ENCODE peak calls at places on chromosomes 6 and 20, in four cellular contexts. A, H, D and J are unnamed samples.

GRCh38 chr6:149451361-149452061 is 33.3 kb downstream of the ZC3H12D start:
- DNase-seq in A (no peak), D (peak), H (no peak), J (no peak)

GRCh38 chr20:44207066-44207723 is 3.4 kb downstream of the OSER1 start:
- DNase-seq in D (no peak), H (no peak), A (no peak), J (no peak)

GRCh38 chr20:58690851-58691250 is 1.7 kb upstream of the NPEPL1 start:
- DNase-seq in A (no peak), H (no peak), D (peak), J (peak)

GRCh38 chr6:28789553-28790083 is 134.2 kb downstream of the TRIM27 start:
- DNase-seq in H (no peak), A (no peak), D (no peak), J (no peak)

GRCh38 chr6:61192610-61193009 is 1093.4 kb downstream of the KHDRBS2 start:
- DNase-seq in D (no peak), H (no peak), A (no peak), J (no peak)

GRCh38 chr6:137699036-137699683 is 167.9 kb upstream of the TNFAIP3 start:
- DNase-seq in H (no peak), D (no peak), A (no peak), J (peak)

GRCh38 chr6:163188746-163189145 is 225.8 kb upstream of the QKI start:
- DNase-seq in D (no peak), H (no peak), A (no peak), J (no peak)

GRCh38 chr20:53077373-53078205 is 105.4 kb downstream of the TSHZ2 start:
- DNase-seq in D (no peak), H (no peak), A (no peak), J (peak)

GRCh38 chr6:13666194-13667105 is 45.2 kb downstream of the RANBP9 start:
- DNase-seq in D (no peak), A (no peak), H (no peak), J (no peak)

GRCh38 chr20:11445891-11446290 is 471.8 kb upstream of the BTBD3 start:
- DNase-seq in D (no peak), H (no peak), A (no peak), J (no peak)

GRCh38 chr20:14198416-14198815 is 139.0 kb downstream of the FLRT3 start:
- DNase-seq in H (no peak), A (no peak), D (no peak), J (no peak)

GRCh38 chr6:40325791-40326190 is 261.4 kb downstream of the LRFN2 start:
- DNase-seq in A (no peak), D (no peak), H (no peak), J (no peak)

GRCh38 chr20:8901237-8902025 is 167.5 kb upstream of the PLCB4 start:
- DNase-seq in H (peak), D (peak), A (no peak), J (peak)

GRCh38 chr20:48283470-48284110 is 498.3 kb upstream of the SULF2 start:
- DNase-seq in D (no peak), H (peak), A (no peak), J (peak)

GRCh38 chr6:41546866-41547798 is 951 bp downstream of the FOXP4 start:
- DNase-seq in A (peak), H (peak), D (no peak), J (peak)

GRCh38 chr6:138486249-138487121 is 12.8 kb downstream of the NHSL1 start:
- DNase-seq in A (no peak), D (no peak), H (no peak), J (no peak)

GRCh38 chr6:131041814-131042213 is 21.2 kb downstream of the EPB41L2 start:
- DNase-seq in H (no peak), A (no peak), D (no peak), J (no peak)

GRCh38 chr20:59788811-59789210 is 144.6 kb downstream of the SYCP2 start:
- DNase-seq in H (no peak), A (no peak), D (no peak), J (no peak)

GRCh38 chr20:45629496-45630100 is at the start of gene WFDC10A:
- DNase-seq in A (no peak), H (no peak), D (no peak), J (peak)

GRCh38 chr6:154412106-154412820 is 55.7 kb upstream of the IPCEF1 start:
- DNase-seq in D (no peak), H (no peak), A (no peak), J (no peak)

GRCh38 chr6:162147281-162147680 is 580.3 kb downstream of the PRKN start:
- DNase-seq in A (no peak), D (no peak), H (no peak), J (no peak)

GRCh38 chr6:151275121-151275520 is 35.4 kb downstream of the AKAP12 start:
- DNase-seq in H (no peak), D (no peak), A (no peak), J (no peak)

GRCh38 chr6:113466526-113466925 is 390.6 kb upstream of the MARCKS start:
- DNase-seq in A (no peak), H (no peak), D (no peak), J (no peak)

GRCh38 chr20:17969884-17970409 is 1.1 kb downstream of the MGME1 start:
- DNase-seq in D (peak), A (peak), H (peak), J (peak)

GRCh38 chr6:105798057-105798456 is 288.1 kb upstream of the PRDM1 start:
- DNase-seq in D (no peak), H (no peak), A (no peak), J (no peak)

GRCh38 chr6:44076366-44077200 is 50.7 kb downstream of the MRPL14 start:
- DNase-seq in H (peak), A (no peak), D (no peak), J (peak)
- TF ChIP-seq CTCF in H (no peak), A (no peak), D (no peak), J (no peak)

GRCh38 chr20:36105731-36106226 is 48.8 kb upstream of the EPB41L1 start:
- DNase-seq in D (no peak), H (no peak), A (no peak), J (peak)
- TF ChIP-seq CTCF in D (no peak), H (no peak), A (no peak), J (peak)

GRCh38 chr6:90294989-90295853 is 1.4 kb downstream of the BACH2 start:
- DNase-seq in A (peak), H (peak), D (peak), J (peak)

GRCh38 chr6:90295854-90296345 is 743 bp downstream of the BACH2 start:
- DNase-seq in A (peak), D (peak), H (peak), J (peak)

GRCh38 chr6:90297866-90298381 is 1.3 kb upstream of the BACH2 start:
- DNase-seq in A (no peak), D (no peak), H (no peak), J (no peak)

GRCh38 chr6:90297124-90297865 is 652 bp upstream of the BACH2 start:
- DNase-seq in D (no peak), H (no peak), A (no peak), J (no peak)

GRCh38 chr6:90296346-90297123 is at the start of gene BACH2:
- DNase-seq in D (peak), H (peak), A (peak), J (peak)
- TF ChIP-seq CTCF in D (no peak), H (peak), A (no peak), J (peak)

GRCh38 chr20:63216041-63216848 is at the start of gene YTHDF1:
- DNase-seq in A (peak), H (peak), D (peak), J (peak)

GRCh38 chr20:63217706-63218105 is 1.8 kb upstream of the YTHDF1 start:
- DNase-seq in A (no peak), H (no peak), D (no peak), J (peak)

GRCh38 chr20:63216849-63217471 is 1.0 kb upstream of the YTHDF1 start:
- DNase-seq in H (no peak), A (no peak), D (no peak), J (no peak)

GRCh38 chr20:63214514-63214913 is 1.4 kb downstream of the YTHDF1 start:
- DNase-seq in A (no peak), H (no peak), D (no peak), J (no peak)

GRCh38 chr20:63215101-63216040 is 560 bp downstream of the YTHDF1 start:
- DNase-seq in A (no peak), D (no peak), H (peak), J (peak)
- TF ChIP-seq CTCF in A (no peak), D (no peak), H (no peak), J (no peak)

GRCh38 chr6:142945071-142945445 is at the start of gene HIVEP2:
- DNase-seq in H (peak), A (peak), D (peak), J (peak)
- TF ChIP-seq CTCF in H (no peak), A (no peak), D (no peak), J (no peak)

GRCh38 chr6:83180396-83180950 is 12.6 kb downstream of the PGM3 start:
- DNase-seq in H (no peak), D (no peak), A (no peak), J (no peak)

GRCh38 chr6:83183082-83183828 is 9.8 kb downstream of the PGM3 start:
- DNase-seq in A (no peak), D (no peak), H (no peak), J (no peak)

GRCh38 chr6:83188501-83188900 is 4.6 kb downstream of the PGM3 start:
- DNase-seq in H (no peak), A (no peak), D (no peak), J (no peak)

GRCh38 chr6:83182114-83182513 is 11.0 kb downstream of the PGM3 start:
- DNase-seq in D (no peak), A (no peak), H (no peak), J (no peak)

DNA sequence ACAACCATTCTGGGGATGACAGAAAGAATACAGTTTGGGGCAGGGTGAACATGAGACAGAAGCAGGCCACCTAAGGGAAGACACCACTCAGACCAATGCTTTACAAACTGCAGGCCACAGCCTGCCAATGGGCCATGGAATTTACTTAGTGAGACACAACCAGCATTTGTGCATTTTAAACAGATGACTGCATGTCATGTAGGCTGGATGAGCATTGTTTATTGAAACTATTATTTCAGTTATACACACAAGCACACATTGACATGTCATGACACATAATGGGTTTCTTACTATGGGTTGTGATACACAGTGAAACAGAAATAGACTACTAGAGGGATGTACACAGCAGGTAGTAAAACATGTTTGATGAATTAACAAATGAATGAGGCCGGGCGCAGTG is 8.0 kb downstream of the PGM3 start:
- DNase-seq in H (no peak), D (no peak), A (no peak), J (no peak)
- TF ChIP-seq CTCF in H (no peak), D (no peak), A (no peak), J (no peak)

DNA sequence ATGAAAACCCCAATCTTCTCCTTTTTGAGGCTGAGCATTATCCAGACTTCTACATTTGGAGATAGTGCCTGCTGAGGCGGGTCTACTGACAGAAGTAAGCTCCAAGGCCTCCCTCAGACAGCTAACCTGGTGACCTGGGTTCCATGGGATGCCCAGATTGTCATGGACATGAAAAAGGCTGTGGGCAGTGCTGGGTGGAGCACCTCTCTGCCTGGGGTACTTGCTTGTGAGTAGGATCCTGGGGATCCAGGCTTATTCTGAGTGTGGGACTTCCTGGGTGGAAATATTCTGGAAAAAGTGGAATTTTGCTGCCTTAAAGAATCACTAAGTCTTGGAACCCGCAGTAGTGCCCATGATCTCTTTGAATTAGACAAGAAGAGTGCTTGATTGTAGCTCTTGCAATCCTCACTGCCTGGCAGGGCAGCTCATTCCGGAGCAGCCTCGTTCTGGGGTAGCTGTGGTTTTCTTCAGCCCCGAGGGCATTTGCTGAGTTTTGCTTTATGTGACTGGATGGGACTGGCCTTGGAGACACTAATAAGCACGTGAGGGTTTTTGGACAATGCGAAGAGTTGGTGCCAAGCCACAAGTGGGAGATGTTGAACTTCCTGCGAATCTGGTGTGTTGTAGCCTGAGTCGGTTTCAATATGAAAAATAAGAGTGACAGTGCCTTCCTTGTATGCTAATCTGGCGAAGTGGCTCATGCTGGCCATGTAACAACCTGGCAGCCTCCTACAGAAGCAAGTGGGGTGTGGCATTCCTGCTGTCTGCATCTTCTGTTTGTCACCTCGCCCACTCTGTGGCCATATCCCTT is 28.2 kb downstream of the SNRNP48 start:
- DNase-seq in D (peak), A (no peak), H (peak), J (peak)
- TF ChIP-seq CTCF in D (no peak), A (no peak), H (no peak), J (no peak)

DNA sequence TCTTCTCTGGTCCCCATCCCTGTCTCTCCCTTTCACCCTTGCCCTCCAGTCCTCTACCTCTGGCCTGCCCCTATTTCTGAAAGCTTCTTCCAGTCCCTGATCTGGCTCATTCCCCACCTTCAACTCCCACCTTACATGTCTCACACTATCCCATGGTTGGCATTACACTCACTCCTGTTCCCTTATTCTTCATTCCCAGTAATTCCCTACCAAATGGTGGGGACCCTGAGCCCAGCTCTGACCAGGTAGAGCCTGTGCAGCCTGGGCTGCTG is 6.4 kb downstream of the TP53INP2 start:
- DNase-seq in H (no peak), A (no peak), D (no peak), J (no peak)
- TF ChIP-seq CTCF in H (no peak), A (no peak), D (no peak), J (no peak)